ENCODE peak calls at places on chromosomes 1 and 21, in nine cellular contexts. D, K, B, T, S, Z, A, H and G are unnamed samples.

GRCh38 chr1:184283999-184284398 is 102.8 kb upstream of the C1orf21 start:
- DNase-seq in D (peak), K (peak), S (no peak), A (peak), Z (no peak), T (no peak), B (peak), H (no peak), G (no peak)

GRCh38 chr21:33394260-33394659 is 9.0 kb upstream of the IFNGR2 start:
- DNase-seq in S (no peak), T (no peak), D (no peak), B (no peak), Z (peak), H (no peak), K (no peak), A (no peak), G (no peak)

GRCh38 chr1:175129997-175130648 is 62.5 kb downstream of the KIAA0040 start:
- DNase-seq in S (no peak), K (peak), T (no peak), Z (no peak), A (peak), D (no peak), H (no peak), B (no peak), G (no peak)

GRCh38 chr1:203328714-203329122 is 22.2 kb downstream of the FMOD start:
- DNase-seq in H (no peak), S (no peak), T (peak), K (no peak), D (peak), B (no peak), A (no peak), Z (no peak), G (no peak)

GRCh38 chr1:243312962-243313634 is 57.3 kb downstream of the SDCCAG8 start:
- DNase-seq in Z (no peak), K (no peak), S (no peak), D (no peak), T (peak), B (no peak), A (no peak), H (no peak), G (no peak)

GRCh38 chr1:77060000-77060399 is 159.2 kb downstream of the PIGK start:
- DNase-seq in S (no peak), T (no peak), B (no peak), H (no peak), D (no peak), A (no peak), K (no peak), Z (no peak), G (no peak)

GRCh38 chr1:155522069-155522468 is 40.5 kb downstream of the ASH1L start:
- DNase-seq in T (no peak), B (no peak), D (no peak), K (no peak), A (no peak), H (no peak), Z (no peak), S (no peak), G (no peak)

GRCh38 chr1:88685239-88685604 is 1.1 kb downstream of the PKN2 start:
- DNase-seq in S (peak), B (no peak), H (no peak), Z (no peak), A (peak), T (peak), D (no peak), K (peak), G (no peak)

GRCh38 chr1:905811-906531 is 17.8 kb upstream of the SAMD11 start:
- DNase-seq in K (no peak), S (no peak), T (no peak), H (no peak), A (no peak), Z (peak), D (no peak), B (no peak), G (no peak)

GRCh38 chr1:16122916-16123315 is 33.0 kb downstream of the EPHA2 start:
- DNase-seq in K (peak), Z (peak), A (peak), D (no peak), H (no peak), B (peak), T (peak), S (no peak), G (peak)

GRCh38 chr1:180112979-180113650 is 41.6 kb upstream of the QSOX1 start:
- DNase-seq in B (no peak), Z (no peak), D (no peak), K (no peak), A (peak), H (no peak), T (no peak), S (no peak), G (no peak)

GRCh38 chr1:152786077-152786476 is at the start of gene LCE1E:
- DNase-seq in D (no peak), K (no peak), T (peak), A (no peak), S (no peak), B (no peak), Z (no peak), H (no peak), G (no peak)

GRCh38 chr1:6466023-6466422 is at the start of gene TNFRSF25:
- DNase-seq in D (no peak), H (peak), T (no peak), K (no peak), B (no peak), S (peak), Z (no peak), A (no peak), G (no peak)

GRCh38 chr1:15038232-15039016 is 115.1 kb upstream of the TMEM51 start:
- DNase-seq in D (no peak), K (peak), T (peak), H (peak), B (no peak), A (peak), Z (no peak), S (peak), G (peak)

GRCh38 chr1:25216123-25216522 is 16.2 kb downstream of the SYF2 start:
- DNase-seq in H (no peak), T (no peak), S (no peak), K (no peak), B (no peak), D (no peak), Z (no peak), A (no peak), G (no peak)

GRCh38 chr21:29888437-29888836 is 51.4 kb downstream of the GRIK1 start:
- DNase-seq in Z (no peak), K (peak), D (no peak), S (no peak), A (no peak), B (no peak), T (peak), H (no peak), G (no peak)

GRCh38 chr1:247060771-247061170 is 17.8 kb downstream of the ZNF670 start:
- DNase-seq in Z (no peak), D (no peak), A (no peak), S (no peak), H (no peak), T (no peak), K (no peak), B (no peak), G (no peak)

GRCh38 chr1:89996415-89997110 is 1.7 kb downstream of the ZNF326 start:
- DNase-seq in D (peak), H (no peak), Z (no peak), B (no peak), K (no peak), S (no peak), T (no peak), A (no peak), G (no peak)

GRCh38 chr1:247373721-247374141 is 42.1 kb upstream of the ZNF496 start:
- DNase-seq in D (peak), B (no peak), K (peak), S (peak), A (peak), H (peak), T (no peak), Z (peak), G (peak)

DNA sequence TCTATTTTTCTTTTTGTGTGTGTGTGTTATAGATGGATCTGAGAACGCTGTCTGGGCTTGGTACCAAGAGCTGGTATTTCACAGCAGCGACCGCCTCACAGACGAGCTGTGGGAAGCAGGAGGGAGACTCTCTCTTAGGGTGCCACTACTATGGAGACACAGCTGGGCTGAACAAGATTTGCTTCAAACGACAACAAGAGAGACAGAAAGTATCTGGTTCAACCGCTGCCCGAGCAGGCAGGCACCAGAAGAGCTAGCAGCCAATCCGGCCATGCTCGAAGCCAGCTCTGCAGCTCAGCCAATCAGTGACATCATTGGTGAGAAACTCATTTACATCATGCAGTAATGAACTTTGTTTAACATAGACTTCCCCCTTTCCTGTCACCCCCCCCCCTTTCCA is 341.3 kb downstream of the USP25 start:
- DNase-seq in A (peak), T (no peak), D (no peak), H (no peak), K (peak), B (no peak), S (no peak), Z (no peak), G (no peak)
- H3K4me3 ChIP-seq in A (peak), T (no peak), D (no peak), H (no peak), K (peak), B (peak), S (no peak), Z (peak), G (no peak)

DNA sequence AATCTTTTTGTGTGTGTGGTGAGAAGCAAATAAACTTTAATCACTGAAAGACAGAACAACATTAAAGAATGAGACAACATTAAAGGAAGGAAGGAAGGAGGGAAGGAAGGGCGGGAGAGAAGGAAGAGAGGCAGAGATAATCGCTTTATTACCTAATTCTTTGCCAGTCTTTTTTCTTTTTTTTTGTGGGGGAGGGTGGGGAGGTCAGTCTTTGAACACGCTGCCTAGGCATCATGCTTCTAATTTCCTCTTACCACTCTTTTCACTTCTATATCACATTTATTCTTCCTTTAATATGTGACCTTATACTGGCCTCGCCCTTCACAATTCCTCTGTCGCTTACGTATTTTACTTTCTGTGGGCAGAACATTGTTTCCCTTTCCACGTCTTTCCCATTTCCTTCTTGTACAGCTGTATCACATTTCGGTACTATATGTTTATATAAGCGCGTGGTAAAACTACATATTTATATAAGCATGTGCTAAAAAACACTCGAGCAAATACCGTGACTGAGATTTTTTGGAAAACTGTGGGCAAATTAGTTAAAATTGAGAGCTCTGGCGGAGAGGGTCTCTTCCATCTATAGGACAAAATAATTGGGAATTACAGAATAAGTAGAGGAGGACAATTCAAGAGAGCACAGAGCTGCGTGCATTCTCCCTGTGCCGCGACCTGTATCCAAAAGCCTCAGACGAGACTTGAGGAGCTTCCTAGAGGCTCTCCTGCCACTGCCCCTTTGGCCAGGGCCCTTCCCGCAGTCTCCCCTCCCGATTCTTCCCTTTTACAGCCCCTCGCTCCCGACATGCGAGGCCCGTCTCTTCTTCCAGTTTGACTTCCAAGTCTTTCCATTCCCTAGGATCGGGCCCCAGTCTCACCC is 812 bp upstream of the PRKAA2 start:
- DNase-seq in K (no peak), A (peak), Z (no peak), H (no peak), D (peak), B (no peak), T (peak), S (no peak), G (no peak)
- H3K4me3 ChIP-seq in K (peak), A (peak), Z (peak), H (no peak), D (peak), B (peak), T (peak), S (no peak), G (no peak)

GRCh38 chr21:45544449-45545235 is 2.4 kb upstream of the SLC19A1 start:
- DNase-seq in T (no peak), K (no peak), H (no peak), D (no peak), Z (peak), A (no peak), S (no peak), B (no peak), G (no peak)

GRCh38 chr21:45543371-45543709 is 1.1 kb upstream of the SLC19A1 start:
- DNase-seq in S (no peak), Z (peak), D (no peak), B (no peak), T (no peak), H (no peak), A (no peak), K (no peak), G (no peak)

GRCh38 chr21:45542667-45543370 is 579 bp upstream of the SLC19A1 start:
- DNase-seq in H (no peak), Z (peak), D (peak), S (no peak), B (no peak), T (no peak), A (peak), K (no peak), G (no peak)

GRCh38 chr21:45545236-45545570 is 3.0 kb upstream of the SLC19A1 start:
- DNase-seq in H (no peak), B (no peak), K (no peak), D (no peak), A (no peak), T (no peak), S (no peak), Z (peak), G (no peak)

GRCh38 chr21:45543710-45544448 is 1.6 kb upstream of the SLC19A1 start:
- DNase-seq in H (no peak), D (peak), K (no peak), Z (peak), A (no peak), S (no peak), B (no peak), T (no peak), G (no peak)
- H3K4me3 ChIP-seq in H (no peak), D (no peak), K (no peak), Z (no peak), A (no peak), S (no peak), B (no peak), T (no peak), G (no peak)

DNA sequence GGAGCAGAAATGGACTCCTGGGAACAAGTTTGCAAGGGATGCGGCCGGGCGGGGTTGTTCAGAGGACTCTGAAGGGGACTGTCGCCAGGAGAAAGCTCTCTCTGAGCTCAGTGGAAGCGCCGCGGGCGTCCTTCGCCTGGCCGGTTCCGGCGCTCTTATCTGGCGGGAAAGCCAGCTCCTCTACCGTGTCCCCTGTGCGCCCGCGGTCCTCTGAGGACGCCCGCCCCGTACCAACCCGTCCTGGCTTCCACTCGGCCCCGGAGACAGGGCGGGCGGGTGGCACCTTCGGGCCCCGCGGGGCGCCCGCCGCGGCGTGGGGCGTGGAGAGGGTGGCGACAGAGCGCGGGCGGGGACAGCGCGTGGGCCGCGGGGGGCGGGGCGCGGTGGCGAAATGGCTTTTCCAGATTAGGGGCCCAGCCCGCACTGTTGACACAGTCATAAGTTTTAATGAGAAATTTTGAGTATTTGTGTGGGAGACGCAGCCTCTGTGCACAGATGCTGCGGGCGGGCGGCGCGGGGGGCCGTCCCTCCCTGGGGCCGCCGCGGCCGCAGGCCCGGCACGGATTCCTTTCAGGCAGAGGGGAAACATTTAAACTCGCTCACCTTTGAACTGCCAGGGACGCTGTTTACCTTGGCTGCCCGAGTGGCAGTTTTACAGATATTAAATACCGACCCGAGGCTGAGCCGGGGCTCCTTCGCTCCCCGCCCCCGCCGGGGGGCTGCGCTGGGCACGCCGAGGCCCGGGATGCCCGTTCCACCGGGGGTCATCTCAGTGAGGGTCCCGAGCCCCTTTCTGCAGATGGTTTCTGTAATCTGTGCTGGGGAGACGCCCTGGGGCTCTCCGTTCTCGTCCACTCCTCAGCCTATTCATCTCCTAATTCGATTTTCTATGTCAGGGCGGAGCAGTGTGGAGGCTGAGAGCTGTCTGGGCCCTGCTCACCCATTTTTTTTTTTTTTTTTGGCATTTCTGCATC is 70.4 kb downstream of the FOXD2 start:
- DNase-seq in D (peak), H (no peak), K (no peak), B (no peak), T (no peak), Z (peak), S (no peak), A (peak), G (no peak)
- H3K4me3 ChIP-seq in D (peak), H (no peak), K (peak), B (no peak), T (peak), Z (peak), S (no peak), A (peak), G (no peak)

GRCh38 chr1:231016966-231017365 is 23.1 kb downstream of the FAM89A start:
- DNase-seq in Z (no peak), B (no peak), T (peak), H (no peak), D (no peak), A (no peak), K (no peak), S (no peak), G (no peak)
- H3K4me3 ChIP-seq in Z (no peak), B (no peak), T (no peak), H (no peak), D (no peak), A (no peak), K (no peak), S (no peak), G (no peak)

GRCh38 chr1:204887846-204888245 is 17.2 kb downstream of the NFASC start:
- DNase-seq in B (no peak), A (no peak), D (no peak), K (no peak), T (no peak), Z (no peak), H (no peak), S (no peak), G (no peak)

GRCh38 chr1:204888294-204888693 is 17.6 kb downstream of the NFASC start:
- DNase-seq in K (peak), S (no peak), Z (no peak), B (no peak), H (no peak), A (no peak), D (no peak), T (no peak), G (no peak)

GRCh38 chr1:204885790-204886189 is 15.1 kb downstream of the NFASC start:
- DNase-seq in A (peak), D (no peak), H (no peak), K (peak), S (no peak), B (no peak), Z (no peak), T (no peak), G (no peak)

GRCh38 chr1:204891860-204892259 is 21.2 kb downstream of the NFASC start:
- DNase-seq in S (no peak), T (no peak), K (no peak), Z (no peak), D (no peak), B (no peak), A (no peak), H (no peak), G (no peak)

DNA sequence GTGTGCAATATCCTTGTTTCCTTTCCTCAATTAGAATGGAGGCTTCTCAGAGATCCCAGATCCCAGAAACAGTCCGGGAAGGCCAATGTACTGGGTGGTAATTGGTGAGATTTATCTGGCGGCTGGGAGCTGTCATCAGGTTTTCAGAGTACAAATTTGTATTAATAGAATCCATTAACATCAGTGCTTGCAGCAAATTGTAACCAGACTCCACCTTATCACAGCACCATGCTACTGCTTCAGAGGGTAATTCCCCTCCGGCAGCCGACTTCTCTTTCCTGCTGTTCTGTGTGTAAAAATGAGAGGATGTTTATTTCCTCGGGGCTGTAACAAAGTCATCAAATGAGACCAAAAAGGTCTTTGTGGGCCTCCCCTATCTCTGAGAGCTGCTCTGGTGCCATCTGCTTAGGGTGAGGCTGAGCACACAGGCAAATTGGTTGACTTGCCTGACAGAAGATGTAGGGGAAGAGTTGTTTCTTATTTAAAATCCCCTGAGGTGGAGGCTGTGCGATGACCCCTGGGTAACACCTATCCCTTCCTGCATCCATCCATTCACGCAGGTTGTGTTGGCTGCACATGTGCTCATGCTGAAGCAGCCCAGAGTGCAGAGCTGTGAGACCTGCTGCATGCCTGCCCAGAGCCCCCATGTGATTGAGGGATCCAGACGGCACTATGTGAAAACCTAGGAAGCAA is 19.2 kb downstream of the NFASC start:
- DNase-seq in T (no peak), A (no peak), K (peak), S (peak), H (no peak), B (no peak), Z (no peak), D (no peak), G (no peak)
- H3K4me3 ChIP-seq in T (no peak), A (no peak), K (no peak), S (no peak), H (no peak), B (no peak), Z (no peak), D (no peak), G (no peak)